ENCODE peak calls at places on chromosomes 16 and 17, in five cellular contexts. D is neural progenitor cell, G is IMR-90, P is GM23248, B is cardiac muscle cell. F is an unnamed sample. For H3K4me1, the result is how much of the 10 kb centered on the place peaks cover.

GRCh38 chr16:50303041-50303604 is 36.8 kb downstream of the ADCY7 start:
- DNase-seq in D (no peak), G (peak), P (no peak), B (peak), F (no peak)

GRCh38 chr16:87735270-87736002 is 30.4 kb downstream of the KLHDC4 start:
- DNase-seq in D (no peak), G (no peak), P (no peak), B (no peak), F (no peak)

GRCh38 chr17:880074-880870 is 98.1 kb downstream of the MRM3 start:
- DNase-seq in D (no peak), G (peak), P (peak), B (peak), F (peak)

GRCh38 chr17:76135810-76136188 is 5.2 kb downstream of the FOXJ1 start:
- DNase-seq in D (no peak), G (no peak), P (no peak), B (no peak), F (no peak)

GRCh38 chr16:5336898-5337297 is 239.3 kb upstream of the EEF2KMT start:
- DNase-seq in D (peak), G (no peak), P (no peak), B (no peak), F (no peak)

GRCh38 chr16:75218256-75219076 is at the start of gene CTRB1:
- DNase-seq in D (no peak), G (no peak), P (no peak), B (no peak), F (peak)

GRCh38 chr17:75231741-75232464 is 26.4 kb downstream of the NUP85 start:
- DNase-seq in D (no peak), G (no peak), P (no peak), B (no peak), F (no peak)

GRCh38 chr17:7774037-7774659 is 56.6 kb downstream of the DNAH2 start:
- DNase-seq in D (no peak), G (peak), P (peak), B (peak), F (peak)

GRCh38 chr17:39769974-39770587 is 32.3 kb downstream of the GRB7 start:
- DNase-seq in D (no peak), G (peak), P (peak), B (no peak), F (no peak)

GRCh38 chr17:42284566-42284965 is 3.7 kb upstream of the STAT5A start:
- DNase-seq in D (no peak), G (no peak), P (no peak), B (no peak), F (peak)

GRCh38 chr17:1376061-1376460 is 24.0 kb downstream of the YWHAE start:
- DNase-seq in D (no peak), G (no peak), P (no peak), B (no peak), F (no peak)

GRCh38 chr17:62965149-62965648 is 836 bp upstream of the TANC2 start:
- DNase-seq in D (no peak), G (peak), P (no peak), B (no peak), F (no peak)

GRCh38 chr16:4556112-4556511 is at the start of gene C16orf96:
- DNase-seq in D (no peak), G (no peak), P (peak), B (peak), F (no peak)

DNA sequence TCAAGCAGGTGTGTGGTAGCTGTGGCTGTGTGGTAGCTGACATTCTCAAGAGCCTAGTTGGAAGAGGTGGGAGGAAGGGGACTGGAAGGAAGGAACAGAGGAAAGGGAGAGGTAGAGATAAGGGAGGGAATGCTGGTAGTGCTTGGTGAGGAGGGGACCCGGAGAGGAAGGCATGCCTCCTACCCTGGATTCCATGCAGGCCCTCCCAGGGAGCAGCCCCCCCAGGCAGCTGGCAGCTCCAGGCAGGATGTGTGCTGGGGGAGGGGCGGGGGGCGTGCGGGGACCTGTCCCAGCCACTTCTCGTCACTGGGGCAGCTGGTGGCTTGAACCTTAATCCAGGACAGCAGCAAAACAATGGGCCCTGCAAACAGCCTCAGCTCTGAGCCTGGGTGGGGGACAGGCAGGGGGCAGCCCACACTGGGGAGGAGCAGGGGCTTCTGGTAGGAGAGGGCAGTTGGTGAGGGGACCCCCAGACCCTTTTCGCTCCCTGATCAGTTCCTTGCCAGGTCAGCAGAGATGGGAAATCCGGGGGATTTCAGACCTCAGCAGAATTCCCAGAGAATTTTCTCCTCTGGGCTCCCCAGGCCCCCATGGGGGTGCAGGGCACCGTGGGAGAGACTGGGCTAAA is 27.1 kb downstream of the ARHGAP23 start:
- DNase-seq in D (peak), G (no peak), P (no peak), B (peak), F (no peak)
- H3K4me1 ChIP-seq in D (half or more), G (under half), P (under half), B (under half), F (under half)

DNA sequence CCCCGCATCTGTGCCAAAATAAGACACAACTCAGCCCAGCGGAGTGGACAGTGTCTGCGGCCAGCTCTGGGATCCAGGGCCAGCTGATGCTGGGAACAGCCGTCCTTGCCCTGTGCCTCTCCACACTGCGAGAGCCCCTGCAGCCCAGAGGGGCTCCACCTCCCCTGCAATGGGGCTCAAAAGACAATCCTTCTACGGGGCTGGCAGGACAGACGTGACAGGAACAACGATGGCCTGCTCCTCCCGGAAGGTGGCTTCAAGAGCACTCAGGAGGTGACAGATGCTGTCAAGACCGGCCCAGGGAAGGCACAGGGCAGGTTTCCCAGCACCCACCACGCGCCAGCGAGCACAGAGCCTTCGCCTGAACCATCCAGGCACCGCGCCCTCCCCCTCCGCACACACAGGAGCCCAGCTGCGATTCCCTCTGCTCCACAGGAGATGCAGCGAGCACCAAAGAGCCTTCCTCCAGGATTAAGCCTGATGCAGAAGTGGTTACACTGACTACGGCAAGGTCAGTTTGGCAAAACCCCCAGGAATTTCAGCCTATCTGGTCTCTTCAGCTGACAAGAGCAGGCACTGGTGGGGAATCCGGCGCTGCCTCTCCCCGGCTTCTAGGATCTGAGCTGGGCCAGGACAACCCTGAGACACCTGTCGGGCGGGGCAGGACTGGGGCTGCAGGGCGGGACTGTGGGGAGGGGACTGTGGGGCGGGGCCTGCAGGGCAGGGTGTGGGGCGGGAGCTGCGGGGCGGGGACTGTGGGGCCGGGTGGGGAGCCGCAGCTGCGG is 103.4 kb downstream of the ZNF778 start:
- DNase-seq in D (peak), G (peak), P (peak), B (peak), F (peak)
- H3K4me1 ChIP-seq in D (under half), G (half or more), P (half or more), B (half or more), F (half or more)

GRCh38 chr17:48835971-48836370 is 5.1 kb downstream of the CALCOCO2 start:
- DNase-seq in D (no peak), G (no peak), P (no peak), B (no peak), F (no peak)
- H3K4me1 ChIP-seq in D (under half), G (under half), P (under half), B (under half), F (half or more)

GRCh38 chr17:3636908-3637373 is 381 bp downstream of the CTNS start:
- DNase-seq in D (peak), G (no peak), P (peak), B (no peak), F (no peak)
- H3K4me1 ChIP-seq in D (under half), G (under half), P (under half), B (under half), F (under half)

DNA sequence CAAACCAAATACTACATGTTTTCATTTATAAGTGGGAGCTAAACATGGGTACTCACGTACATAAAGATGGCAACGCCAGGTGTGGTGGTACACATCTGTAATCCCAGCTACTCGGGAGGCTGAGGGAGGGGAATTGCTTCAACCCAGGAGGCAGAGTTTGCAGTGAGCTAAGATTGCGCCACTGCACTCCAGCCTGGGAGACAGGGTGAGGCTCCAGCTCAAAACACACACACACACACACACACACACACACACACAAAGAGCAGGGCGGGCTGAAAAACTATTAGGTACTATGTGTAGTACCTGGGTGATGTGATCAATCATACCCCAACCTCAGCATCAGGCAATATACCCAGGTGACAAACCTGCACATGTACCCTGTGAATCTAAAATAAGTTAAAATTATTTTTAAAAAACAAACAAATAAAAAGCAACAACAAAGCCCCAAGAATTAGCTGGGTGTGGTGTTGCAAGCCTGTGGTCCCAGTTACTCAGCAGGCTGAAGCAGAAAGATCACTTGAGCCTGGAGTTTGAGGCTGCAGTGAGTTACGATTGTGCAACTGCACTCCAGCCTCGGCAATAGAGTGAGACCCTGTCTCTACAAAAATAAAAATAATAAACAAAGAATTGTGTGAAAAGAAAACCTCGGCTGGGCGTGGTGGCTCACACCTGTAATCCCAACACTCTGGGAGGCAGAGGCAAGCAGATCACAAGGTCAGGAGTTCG is 11.9 kb upstream of the FAAP100 start:
- DNase-seq in D (no peak), G (peak), P (peak), B (peak), F (no peak)
- H3K4me1 ChIP-seq in D (under half), G (under half), P (half or more), B (under half), F (under half)

GRCh38 chr17:74203439-74204240 is at the start of gene RPL38:
- DNase-seq in D (peak), G (peak), P (peak), B (peak), F (peak)

GRCh38 chr17:74205274-74205673 is 1.8 kb downstream of the RPL38 start:
- DNase-seq in D (no peak), G (no peak), P (no peak), B (no peak), F (no peak)

GRCh38 chr17:74204474-74204873 is 996 bp downstream of the RPL38 start:
- DNase-seq in D (no peak), G (no peak), P (no peak), B (no peak), F (no peak)

GRCh38 chr17:74202879-74203432 is 522 bp upstream of the RPL38 start:
- DNase-seq in D (no peak), G (no peak), P (no peak), B (no peak), F (no peak)

DNA sequence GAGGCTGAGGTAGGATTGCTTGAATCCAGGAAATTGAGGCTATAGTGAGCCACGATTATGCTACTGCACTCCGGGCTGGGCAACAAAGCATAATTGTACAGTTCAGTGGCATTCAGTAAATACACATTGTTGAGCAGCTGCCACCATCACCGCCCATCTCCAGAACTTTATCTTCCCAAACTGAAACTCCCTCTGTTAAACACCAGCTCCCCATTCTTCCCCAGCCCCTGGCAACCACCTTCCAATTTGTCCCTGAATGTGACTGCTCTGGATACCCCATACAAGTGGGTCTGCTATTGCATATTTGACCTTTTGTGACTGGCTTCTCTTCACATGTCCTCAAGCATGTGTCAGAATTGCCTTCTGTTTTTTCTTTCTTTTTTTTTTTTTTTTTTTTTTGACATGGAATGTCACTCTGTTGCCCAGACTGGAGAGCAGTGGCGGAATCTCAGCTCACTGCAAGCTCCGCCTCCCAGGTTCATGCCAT is 2.9 kb downstream of the RPL38 start:
- DNase-seq in D (no peak), G (no peak), P (no peak), B (no peak), F (no peak)
- H3K4me1 ChIP-seq in D (under half), G (under half), P (under half), B (under half), F (half or more)

GRCh38 chr16:11203111-11203623 is 52.8 kb downstream of the SOCS1 start:
- DNase-seq in D (no peak), G (no peak), P (no peak), B (no peak), F (no peak)
- H3K4me1 ChIP-seq in D (under half), G (under half), P (under half), B (under half), F (under half)

DNA sequence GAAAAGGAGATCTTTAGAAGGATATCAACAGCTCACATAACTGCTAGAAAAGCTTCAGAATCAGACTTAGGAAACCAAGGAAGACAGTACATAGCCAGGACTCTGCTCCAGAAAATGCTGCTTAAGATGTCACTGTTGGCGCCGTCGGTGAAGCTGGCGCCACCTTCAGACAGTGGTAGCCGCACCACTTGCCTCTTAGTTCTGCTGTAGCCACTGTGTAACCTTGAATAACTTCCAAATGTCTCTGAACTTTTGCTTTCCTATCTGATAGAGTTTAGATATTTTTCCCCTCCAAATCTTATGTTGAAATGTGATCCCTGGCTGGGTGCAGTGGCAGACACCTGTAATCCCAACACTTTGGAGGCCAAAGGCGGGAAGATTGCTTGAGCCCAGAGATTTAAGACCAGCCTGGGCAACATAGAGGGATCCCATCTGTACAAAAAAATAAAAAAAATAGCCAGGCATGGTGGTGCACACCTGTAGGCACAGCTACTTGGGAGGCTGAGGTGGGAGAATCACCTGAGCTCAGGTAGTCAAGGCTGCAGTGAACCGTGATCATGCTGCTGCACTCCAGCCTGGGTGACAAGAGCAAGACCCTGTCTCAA is 6.3 kb upstream of the USP31 start:
- DNase-seq in D (peak), G (no peak), P (no peak), B (peak), F (peak)
- H3K4me1 ChIP-seq in D (under half), G (under half), P (under half), B (under half), F (under half)